ENCODE peak calls at places on chromosomes 11 and 22, in ten cellular contexts. F, J, O, G, C, M, X, U, P and N are unnamed samples.

GRCh38 chr11:46458491-46458890 is 66.9 kb upstream of the CHRM4 start:
- DNase-seq in F (no peak), J (no peak), O (no peak), G (no peak), C (no peak), M (no peak), X (no peak), U (no peak), P (no peak), N (no peak)

GRCh38 chr11:67022961-67023956 is at the start of gene SYT12:
- DNase-seq in F (peak), J (no peak), O (no peak), G (peak), C (no peak), M (no peak), X (no peak), U (peak), P (peak), N (peak)

GRCh38 chr11:67347964-67348749 is 5.2 kb downstream of the POLD4 start:
- DNase-seq in F (no peak), J (no peak), O (peak), G (peak), C (no peak), M (no peak), X (peak), U (no peak), P (no peak), N (peak)

GRCh38 chr22:45645526-45646414 is 25.9 kb upstream of the ATXN10 start:
- DNase-seq in F (peak), J (peak), O (peak), G (peak), C (peak), M (peak), X (peak), U (peak), P (peak), N (peak)

GRCh38 chr22:29784451-29785361 is 17.5 kb downstream of the UQCR10 start:
- DNase-seq in F (no peak), J (no peak), O (peak), G (peak), C (no peak), M (peak), X (peak), U (no peak), P (no peak), N (no peak)

GRCh38 chr11:67006029-67006884 is 16.7 kb upstream of the SYT12 start:
- DNase-seq in F (peak), J (no peak), O (no peak), G (no peak), C (no peak), M (no peak), X (no peak), U (no peak), P (no peak), N (peak)

GRCh38 chr22:39478461-39478860 is 21.6 kb downstream of the MGAT3 start:
- DNase-seq in F (no peak), J (no peak), O (no peak), G (no peak), C (no peak), M (no peak), X (peak), U (peak), P (peak), N (no peak)

GRCh38 chr11:101466352-101466751 is 117.5 kb downstream of the TRPC6 start:
- DNase-seq in F (no peak), J (no peak), O (no peak), G (no peak), C (peak), M (no peak), X (no peak), U (no peak), P (peak), N (no peak)

GRCh38 chr11:123511037-123511870 is 81.2 kb downstream of the GRAMD1B start:
- DNase-seq in F (peak), J (peak), O (peak), G (peak), C (peak), M (peak), X (peak), U (peak), P (peak), N (peak)

GRCh38 chr11:127470485-127470884 is 469.9 kb upstream of the KIRREL3 start:
- DNase-seq in F (no peak), J (no peak), O (no peak), G (peak), C (no peak), M (no peak), X (no peak), U (no peak), P (peak), N (no peak)

GRCh38 chr11:115759622-115760527 is 255.7 kb upstream of the CADM1 start:
- DNase-seq in F (peak), J (no peak), O (no peak), G (no peak), C (no peak), M (peak), X (no peak), U (no peak), P (peak), N (no peak)

GRCh38 chr22:42399315-42400271 is 32.6 kb downstream of the NFAM1 start:
- DNase-seq in F (peak), J (peak), O (no peak), G (no peak), C (peak), M (no peak), X (no peak), U (no peak), P (peak), N (peak)

GRCh38 chr11:96317576-96317975 is 25.4 kb downstream of the MAML2 start:
- DNase-seq in F (no peak), J (no peak), O (no peak), G (no peak), C (no peak), M (no peak), X (no peak), U (no peak), P (no peak), N (no peak)

GRCh38 chr22:30905696-30906341 is 62.8 kb downstream of the MORC2 start:
- DNase-seq in F (no peak), J (no peak), O (no peak), G (no peak), C (no peak), M (no peak), X (no peak), U (no peak), P (no peak), N (no peak)

GRCh38 chr22:47452184-47452583 is 689.7 kb downstream of the TBC1D22A start:
- DNase-seq in F (no peak), J (no peak), O (no peak), G (no peak), C (no peak), M (no peak), X (no peak), U (no peak), P (no peak), N (no peak)

GRCh38 chr11:113474362-113475159 is 637 bp downstream of the DRD2 start:
- DNase-seq in F (peak), J (peak), O (peak), G (peak), C (no peak), M (peak), X (peak), U (peak), P (peak), N (peak)

GRCh38 chr22:49670610-49671330 is 156.9 kb downstream of the BRD1 start:
- DNase-seq in F (no peak), J (no peak), O (no peak), G (no peak), C (peak), M (no peak), X (no peak), U (peak), P (peak), N (no peak)

GRCh38 chr22:45069925-45070324 is 60.1 kb upstream of the PHF21B start:
- DNase-seq in F (no peak), J (no peak), O (no peak), G (no peak), C (no peak), M (no peak), X (no peak), U (peak), P (no peak), N (no peak)

GRCh38 chr11:11786771-11787170 is 55.0 kb upstream of the USP47 start:
- DNase-seq in F (no peak), J (no peak), O (peak), G (peak), C (no peak), M (no peak), X (peak), U (no peak), P (no peak), N (peak)